ENCODE peak calls at places on chromosomes 11 and 22, in four cellular contexts. U, S, Y and K are unnamed samples.
A peak's percentile ranks its signal among the peaks of the same experiment; 100 is the strongest.

GRCh38 chr11:63912678-63913077 is 4.3 kb downstream of the RCOR2 start:
- DNase-seq in Y (no peak), U (no peak), S (no peak), K (no peak)

GRCh38 chr11:59560290-59560701 is 49.0 kb downstream of the OR4D9 start:
- DNase-seq in Y (no peak), U (peak; percentile 55), S (peak; percentile 93), K (peak; percentile 41)

GRCh38 chr11:32430586-32431357 is 4.6 kb downstream of the WT1 start:
- DNase-seq in U (no peak), Y (no peak), S (no peak), K (no peak)

GRCh38 chr11:120686516-120686915 is 175.0 kb downstream of the GRIK4 start:
- DNase-seq in U (no peak), Y (no peak), S (no peak), K (no peak)

GRCh38 chr11:114296190-114296978 is at the start of gene NNMT:
- DNase-seq in Y (no peak), U (peak; percentile 30), S (no peak), K (no peak)

GRCh38 chr11:102309621-102310541 is 7.4 kb upstream of the BIRC3 start:
- DNase-seq in U (no peak), Y (no peak), S (no peak), K (no peak)

GRCh38 chr22:36339171-36340065 is 48.3 kb downstream of the MYH9 start:
- DNase-seq in Y (no peak), U (no peak), S (no peak), K (no peak)

GRCh38 chr11:32830796-32831195 is 1.1 kb downstream of the PRRG4 start:
- DNase-seq in Y (no peak), S (no peak), U (no peak), K (no peak)

GRCh38 chr22:24061124-24061684 is 50.1 kb downstream of the CABIN1 start:
- DNase-seq in Y (no peak), S (no peak), U (no peak), K (no peak)

GRCh38 chr11:83836883-83837654 is 550.9 kb upstream of the CCDC90B start:
- DNase-seq in Y (no peak), S (peak; percentile 5), U (peak; percentile 36), K (peak; percentile 32)

GRCh38 chr22:40418366-40419201 is 48.2 kb downstream of the SGSM3 start:
- DNase-seq in Y (no peak), U (no peak), S (no peak), K (no peak)

GRCh38 chr11:33698921-33699320 is 1.7 kb downstream of the C11orf91 start:
- DNase-seq in Y (no peak), U (no peak), S (no peak), K (no peak)

GRCh38 chr22:28172948-28173360 is 253.9 kb upstream of the PITPNB start:
- DNase-seq in U (no peak), Y (no peak), S (no peak), K (no peak)

GRCh38 chr11:32434387-32435151 is 770 bp downstream of the WT1 start:
- DNase-seq in S (no peak), U (peak; percentile 76), Y (peak; percentile 81), K (no peak)

GRCh38 chr11:111297696-111298095 is 650 bp upstream of the POU2AF3 start:
- DNase-seq in U (no peak), S (no peak), Y (no peak), K (no peak)

GRCh38 chr11:74970852-74971395 is 17.8 kb upstream of the NEU3 start:
- DNase-seq in S (no peak), U (no peak), Y (no peak), K (no peak)

GRCh38 chr11:4851033-4851432 is 2.0 kb upstream of the OR51S1 start:
- DNase-seq in S (no peak), Y (no peak), U (no peak), K (no peak)

GRCh38 chr11:46801694-46802093 is 44.4 kb downstream of the CKAP5 start:
- DNase-seq in S (no peak), U (no peak), Y (no peak), K (no peak)

GRCh38 chr11:47586456-47586855 is at the start of gene FAM180B:
- DNase-seq in Y (no peak), S (no peak), U (no peak), K (no peak)

GRCh38 chr11:70771099-70771885 is 373.0 kb downstream of the CTTN start:
- DNase-seq in S (no peak), U (no peak), Y (no peak), K (no peak)

GRCh38 chr11:46120361-46120710 is 918 bp downstream of the PHF21A start:
- DNase-seq in Y (no peak), S (no peak), U (peak; percentile 46), K (no peak)

GRCh38 chr11:130625907-130626306 is 177.5 kb downstream of the ADAMTS15 start:
- DNase-seq in U (no peak), S (no peak), Y (no peak), K (no peak)

GRCh38 chr11:134270250-134270714 is 5.9 kb upstream of the GLB1L3 start:
- DNase-seq in Y (no peak), U (peak; percentile 51), S (no peak), K (no peak)

GRCh38 chr11:126440792-126441514 is 85.5 kb downstream of the ST3GAL4 start:
- DNase-seq in U (peak; percentile 96), S (no peak), Y (peak; percentile 58), K (peak; percentile 93)

GRCh38 chr11:12276831-12277475 is 100.4 kb upstream of the PARVA start:
- DNase-seq in S (no peak), Y (no peak), U (no peak), K (no peak)

GRCh38 chr11:12280199-12280837 is 97.1 kb upstream of the PARVA start:
- DNase-seq in U (no peak), S (no peak), Y (no peak), K (no peak)

GRCh38 chr11:12280838-12281565 is 96.4 kb upstream of the PARVA start:
- DNase-seq in U (no peak), Y (no peak), S (no peak), K (no peak)

GRCh38 chr11:12279672-12280108 is 97.7 kb upstream of the PARVA start:
- DNase-seq in Y (no peak), S (no peak), U (no peak), K (no peak)

DNA sequence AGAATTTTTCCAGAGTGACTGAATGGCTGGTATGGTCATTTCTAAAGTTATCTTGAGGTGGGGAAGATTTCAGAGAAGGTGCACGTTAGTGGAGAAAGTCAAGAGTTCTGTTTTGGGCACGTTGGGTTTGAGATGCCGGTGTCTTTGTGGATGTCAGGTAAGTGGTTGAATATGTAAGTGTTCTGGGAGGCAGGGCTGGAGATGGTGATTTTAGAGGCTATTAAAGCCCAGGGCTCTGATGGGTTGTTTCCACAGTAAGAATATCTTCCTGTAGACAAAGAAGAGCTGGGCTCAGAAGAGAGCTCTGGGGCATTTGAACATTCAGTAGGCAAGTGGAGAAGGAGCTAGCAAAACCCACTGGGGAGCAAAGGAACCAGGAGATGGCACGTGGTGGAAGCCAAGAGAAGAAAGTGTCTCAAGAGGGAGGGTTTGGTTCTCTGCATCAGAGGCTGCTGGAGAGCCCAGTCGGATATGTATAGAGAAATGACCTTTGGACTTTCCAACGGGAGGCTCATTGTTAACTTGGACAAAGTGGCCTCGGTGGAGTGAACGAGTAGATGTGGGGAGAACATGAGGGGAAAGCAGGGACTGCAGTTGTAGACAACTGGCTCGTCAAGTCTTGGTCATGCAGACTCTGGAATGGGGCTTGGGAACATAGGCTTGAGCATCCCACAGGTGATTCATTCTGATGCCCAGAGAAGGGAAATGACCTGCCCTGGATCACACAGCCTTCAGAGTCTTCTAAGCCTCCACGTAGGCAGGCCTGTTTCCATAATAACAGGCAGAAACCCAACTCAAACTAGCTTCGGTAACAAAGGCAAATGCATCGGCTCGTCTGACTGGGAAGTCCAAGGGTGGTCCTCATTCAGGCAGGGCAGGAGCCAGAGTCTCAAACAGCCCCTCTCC is 98.4 kb upstream of the PARVA start:
- DNase-seq in S (no peak), Y (no peak), U (no peak), K (no peak)
- TF ChIP-seq SPI1 in S (no peak), Y (no peak), U (no peak), K (no peak)

GRCh38 chr11:66020618-66021357 is 5.5 kb downstream of the CATSPER1 start:
- DNase-seq in S (no peak), U (peak; percentile 60), Y (no peak), K (no peak)
- TF ChIP-seq POLR2AphosphoS5 in S (no peak), U (no peak), Y (no peak), K (no peak)

GRCh38 chr22:23038334-23038642 is 32.0 kb upstream of the GNAZ start:
- DNase-seq in S (no peak), U (peak; percentile 53), Y (no peak), K (no peak)
- TF ChIP-seq SPI1 in S (no peak), U (no peak), Y (no peak), K (no peak)

GRCh38 chr22:37627545-37627944 is 11.9 kb upstream of the SH3BP1 start:
- DNase-seq in U (no peak), Y (no peak), S (no peak), K (no peak)
- TF ChIP-seq POLR2AphosphoS5 in U (no peak), Y (peak; percentile 50), S (peak; percentile 8), K (no peak)

DNA sequence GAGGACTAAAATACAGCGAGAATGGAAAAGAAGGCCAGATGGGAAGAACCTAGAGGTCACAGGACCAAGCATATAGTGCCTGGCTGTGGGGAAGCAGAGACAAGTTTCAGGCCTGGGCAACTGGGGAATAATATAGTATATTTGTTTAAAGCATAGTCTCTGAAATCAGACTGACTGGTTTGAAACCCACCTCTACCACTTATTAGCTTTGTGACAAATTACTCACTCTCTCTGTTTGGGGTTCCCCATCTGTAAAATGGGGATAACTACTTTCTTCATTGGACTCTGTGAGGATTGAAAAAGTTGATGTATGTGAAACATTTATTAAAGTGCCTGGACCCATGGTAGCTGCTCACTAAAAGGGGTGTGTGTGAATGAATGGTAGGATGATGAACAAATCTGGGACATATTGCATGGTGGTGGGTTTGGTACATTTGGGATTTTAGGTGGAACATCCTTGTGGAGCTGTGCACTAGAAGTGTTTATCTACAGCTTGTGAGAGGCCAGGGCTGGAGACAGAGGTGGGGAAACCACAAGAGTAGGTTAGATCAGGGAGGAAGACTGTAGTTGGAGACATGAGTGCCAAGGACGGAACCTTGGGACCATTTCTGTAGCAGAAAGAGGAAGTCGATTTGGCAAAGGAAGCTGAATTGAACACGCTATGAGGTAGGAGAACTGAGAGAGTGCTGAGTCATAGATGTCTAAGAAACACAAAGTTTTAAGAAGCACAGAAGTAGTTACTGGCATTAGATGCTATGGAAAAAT is 52.6 kb downstream of the SWAP70 start:
- DNase-seq in S (peak; percentile 92), Y (peak; percentile 74), U (no peak), K (no peak)
- TF ChIP-seq SPI1 in S (peak; percentile 97), Y (peak; percentile 99), U (peak; percentile 99), K (peak; percentile 100)

GRCh38 chr11:96096360-96096759 is 172.5 kb upstream of the MTMR2 start:
- DNase-seq in Y (no peak), S (no peak), U (no peak), K (no peak)

GRCh38 chr11:96094156-96094555 is 170.2 kb upstream of the MTMR2 start:
- DNase-seq in S (no peak), U (no peak), Y (no peak), K (no peak)

GRCh38 chr11:96098511-96099241 is 174.8 kb upstream of the MTMR2 start:
- DNase-seq in U (no peak), S (no peak), Y (no peak), K (no peak)

GRCh38 chr11:96097844-96098421 is 174.0 kb upstream of the MTMR2 start:
- DNase-seq in U (no peak), S (no peak), Y (no peak), K (no peak)

GRCh38 chr11:96095884-96096301 is 172.0 kb upstream of the MTMR2 start:
- DNase-seq in U (no peak), Y (no peak), S (no peak), K (no peak)
- TF ChIP-seq POLR2AphosphoS5 in U (no peak), Y (no peak), S (no peak), K (no peak)

GRCh38 chr22:19352766-19353165 is 61.2 kb upstream of the CLTCL1 start:
- DNase-seq in Y (no peak), S (no peak), U (no peak), K (no peak)
- TF ChIP-seq SPI1 in Y (no peak), S (no peak), U (no peak), K (no peak)